ENCODE peak calls at places on chromosomes 12 and 14, in four cellular contexts. L, V, I and D are unnamed samples.

GRCh38 chr14:95044463-95045254 is 112.7 kb downstream of the DICER1 start:
- DNase-seq in V (no peak), L (no peak), I (no peak), D (no peak)

GRCh38 chr12:78189656-78190055 is 359.0 kb downstream of the NAV3 start:
- DNase-seq in L (no peak), I (no peak), V (no peak), D (no peak)

GRCh38 chr12:9340422-9341259 is 132.4 kb upstream of the PZP start:
- DNase-seq in L (no peak), V (no peak), I (no peak), D (no peak)

GRCh38 chr14:68391292-68392014 is 401.4 kb downstream of the ZFP36L1 start:
- DNase-seq in L (no peak), V (no peak), I (no peak), D (no peak)

GRCh38 chr12:108826807-108827721 is 30.3 kb downstream of the SSH1 start:
- DNase-seq in V (no peak), I (no peak), L (no peak), D (no peak)

GRCh38 chr12:127083028-127083949 is 1183.7 kb upstream of the TMEM132C start:
- DNase-seq in V (peak; percentile 68), L (peak; percentile 59), I (no peak), D (no peak)

GRCh38 chr12:73935817-73936216 is 601.8 kb upstream of the ATXN7L3B start:
- DNase-seq in V (no peak), L (no peak), I (peak; percentile 2), D (peak; percentile 2)

GRCh38 chr12:91922139-91922538 is 223.5 kb downstream of the BTG1 start:
- DNase-seq in I (no peak), L (no peak), V (no peak), D (no peak)

GRCh38 chr14:95265106-95266094 is 54.3 kb downstream of the CLMN start:
- DNase-seq in I (no peak), V (peak; percentile 96), L (peak; percentile 95), D (no peak)

GRCh38 chr12:2652011-2652400 is 142.8 kb upstream of the FKBP4 start:
- DNase-seq in I (no peak), L (no peak), V (no peak), D (no peak)

GRCh38 chr12:108914031-108914630 is 34.2 kb downstream of the DAO start:
- DNase-seq in I (no peak), L (no peak), V (no peak), D (no peak)

GRCh38 chr14:100297320-100298300 is 8.6 kb downstream of the SLC25A29 start:
- DNase-seq in V (peak; percentile 35), I (no peak), L (no peak), D (no peak)

GRCh38 chr12:124036117-124037109 is 63.4 kb downstream of the ZNF664 start:
- DNase-seq in I (no peak), V (peak; percentile 27), L (peak; percentile 15), D (peak; percentile 32)

GRCh38 chr12:83408841-83409240 is 722.1 kb downstream of the TMTC2 start:
- DNase-seq in I (no peak), V (no peak), L (no peak), D (no peak)

GRCh38 chr14:104680056-104680805 is 9.2 kb upstream of the INF2 start:
- DNase-seq in I (no peak), L (no peak), V (no peak), D (no peak)

GRCh38 chr14:68786491-68787234 is 6.2 kb downstream of the ZFP36L1 start:
- DNase-seq in V (no peak), L (no peak), I (no peak), D (no peak)

GRCh38 chr12:93785262-93786010 is 108.3 kb downstream of the CRADD start:
- DNase-seq in V (no peak), I (peak; percentile 29), L (peak; percentile 63), D (peak; percentile 43)

GRCh38 chr12:77494306-77494705 is 336.4 kb upstream of the NAV3 start:
- DNase-seq in V (no peak), I (no peak), L (no peak), D (no peak)

GRCh38 chr14:96626121-96626768 is 124.1 kb downstream of the PAPOLA start:
- DNase-seq in I (no peak), V (no peak), L (no peak), D (no peak)

GRCh38 chr14:32078794-32079663 is 1.9 kb downstream of the ARHGAP5 start:
- DNase-seq in L (peak; percentile 96), I (no peak), V (no peak), D (no peak)

GRCh38 chr14:69715725-69716482 is 51.0 kb upstream of the SRSF5 start:
- DNase-seq in L (no peak), V (no peak), I (no peak), D (no peak)

GRCh38 chr12:124283326-124283725 is 11.6 kb upstream of the RFLNA start:
- DNase-seq in I (no peak), V (no peak), L (no peak), D (no peak)

GRCh38 chr14:49044981-49045380 is 541.2 kb downstream of the RPS29 start:
- DNase-seq in L (no peak), V (no peak), I (no peak), D (no peak)

GRCh38 chr12:47736877-47737676 is 11.8 kb upstream of the ENDOU start:
- DNase-seq in I (no peak), L (no peak), V (no peak), D (no peak)

GRCh38 chr12:77049767-77050353 is 15.5 kb downstream of the E2F7 start:
- DNase-seq in I (no peak), L (peak; percentile 69), V (peak; percentile 44), D (peak; percentile 36)

GRCh38 chr12:67220065-67220464 is 49.1 kb upstream of the CAND1 start:
- DNase-seq in I (no peak), V (no peak), L (peak; percentile 10), D (no peak)

GRCh38 chr12:101172316-101172715 is 37.7 kb downstream of the SLC5A8 start:
- DNase-seq in I (peak; percentile 47), V (no peak), L (peak; percentile 23), D (peak; percentile 47)

GRCh38 chr12:101174576-101174975 is 35.5 kb downstream of the SLC5A8 start:
- DNase-seq in V (no peak), I (no peak), L (no peak), D (no peak)

GRCh38 chr12:101168000-101168399 is 42.0 kb downstream of the SLC5A8 start:
- DNase-seq in V (no peak), L (no peak), I (no peak), D (no peak)

DNA sequence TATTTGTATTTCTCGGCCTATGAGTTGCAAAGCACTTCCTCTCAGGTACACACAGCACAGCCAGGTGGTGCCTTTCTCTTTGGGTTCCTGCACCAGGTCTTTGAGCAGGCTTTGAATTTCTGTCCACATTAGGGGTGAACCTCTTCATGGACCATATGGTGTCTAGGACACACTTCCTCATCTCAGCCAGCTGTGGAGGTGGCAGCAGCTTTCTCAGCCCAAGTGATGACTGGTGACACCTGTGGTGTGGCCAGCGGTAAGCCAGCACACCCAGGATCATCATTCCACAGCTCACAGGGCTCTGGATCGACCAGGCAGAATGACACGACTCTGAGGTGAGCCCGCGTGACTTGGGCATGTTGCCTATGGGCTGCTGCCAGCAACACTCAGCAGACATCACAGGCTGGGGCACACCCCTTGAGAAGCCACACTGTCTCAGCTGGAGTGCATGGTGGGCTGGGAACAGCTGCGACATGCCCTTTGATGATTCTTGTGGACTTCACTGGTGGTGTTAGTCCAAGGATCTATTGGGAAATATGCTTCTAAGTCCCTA is 36.8 kb downstream of the SLC5A8 start:
- DNase-seq in V (no peak), I (no peak), L (no peak), D (no peak)
- TF ChIP-seq SUZ12 in V (no peak), I (no peak), L (no peak), D (no peak)

GRCh38 chr12:114400925-114401324 is 5.0 kb downstream of the TBX5 start:
- DNase-seq in L (no peak), V (no peak), I (no peak), D (no peak)
- H3K9me3 ChIP-seq in L (no peaks in the 10 kb centered on the region), V (no peaks in the 10 kb centered on the region), I (no peaks in the 10 kb centered on the region), D (no peaks in the 10 kb centered on the region)

DNA sequence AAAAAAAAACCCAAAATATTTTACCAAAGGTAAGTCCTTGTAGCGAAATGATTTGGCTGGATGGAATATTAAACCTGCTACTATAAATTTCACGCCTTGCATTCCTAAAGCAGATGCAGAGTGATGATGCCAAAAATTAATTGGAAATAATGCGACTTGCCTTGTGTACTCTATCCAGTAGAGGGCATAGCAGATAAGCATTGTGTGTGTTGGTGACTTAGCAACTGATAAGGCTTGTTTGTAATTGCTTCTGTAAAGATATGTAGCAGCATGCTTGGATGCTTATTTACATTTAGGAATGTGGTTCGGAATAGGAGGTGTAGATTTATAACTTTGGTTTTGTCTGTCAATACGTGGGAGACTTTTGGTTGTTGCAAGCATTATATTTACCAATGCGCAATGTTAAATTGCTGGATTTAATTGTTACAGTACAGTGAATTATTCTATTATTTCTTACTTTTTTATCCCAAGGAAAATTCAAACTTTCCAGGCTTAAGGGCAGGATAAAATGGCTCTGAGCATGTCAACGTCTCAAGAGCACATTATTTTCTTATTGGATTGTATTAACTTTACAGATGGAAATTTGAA is 80.5 kb downstream of the TMEM260 start:
- DNase-seq in I (no peak), L (peak; percentile 50), V (no peak), D (no peak)
- TF ChIP-seq ZNF274 in I (no peak), L (no peak), V (no peak), D (no peak)

GRCh38 chr14:61493239-61493638 is 171.9 kb downstream of the PRKCH start:
- DNase-seq in I (no peak), L (no peak), V (no peak), D (no peak)
- TF ChIP-seq SUZ12 in I (no peak), L (no peak), V (no peak), D (no peak)

GRCh38 chr14:66000771-66001170 is 485.4 kb upstream of the CCDC196 start:
- DNase-seq in I (no peak), V (no peak), L (no peak), D (no peak)
- H3K9me3 ChIP-seq in I (peaks cover 33% of the 10 kb centered on the region), V (peaks cover 2% of the 10 kb centered on the region), L (peaks cover 24% of the 10 kb centered on the region), D (peaks cover 26% of the 10 kb centered on the region)

GRCh38 chr12:17197971-17198370 is 592.0 kb upstream of the LMO3 start:
- DNase-seq in L (no peak), V (no peak), I (no peak), D (no peak)

DNA sequence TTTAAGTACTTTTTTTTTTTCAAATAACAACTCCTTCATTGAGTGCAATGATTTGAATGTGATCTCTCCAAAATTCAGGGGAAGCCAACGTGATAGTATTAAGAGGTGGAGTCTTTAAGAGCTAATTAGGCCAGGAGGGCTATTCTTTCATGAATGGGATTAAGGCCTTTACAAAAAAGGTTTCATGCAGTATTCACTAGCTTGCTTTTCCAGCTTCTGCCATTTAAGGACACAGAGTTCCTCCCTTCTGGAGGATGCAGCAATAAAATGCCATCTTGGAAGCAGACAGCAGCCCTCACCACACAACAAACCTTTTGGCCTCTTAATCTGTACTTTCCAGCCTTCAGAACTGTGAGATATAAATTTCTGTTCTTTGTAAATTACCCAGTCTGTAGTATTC is 586.8 kb upstream of the LMO3 start:
- DNase-seq in I (no peak), L (no peak), V (no peak), D (no peak)
- TF ChIP-seq ZNF274 in I (no peak), L (no peak), V (no peak), D (no peak)